ENCODE peak calls at places on chromosomes 6 and 20, in six cellular contexts. N is progenitor cell of endocrine pancreas; Z is CD8-positive, alpha-beta T cell; I is naive thymus-derived CD8-positive, alpha-beta T cell; A is kidney glomerular epithelial cell; F is AG04449. R is an unnamed sample.

GRCh38 chr6:42704251-42704936 is 18.0 kb downstream of the PRPH2 start:
- DNase-seq in N (no peak), Z (no peak), I (no peak), A (no peak), F (no peak), R (no peak)

GRCh38 chr6:105170066-105170465 is 9.7 kb downstream of the POPDC3 start:
- DNase-seq in N (no peak), Z (no peak), I (no peak), A (no peak), F (no peak), R (no peak)

GRCh38 chr6:67916389-67916788 is 718.7 kb upstream of the ADGRB3 start:
- DNase-seq in N (no peak), Z (no peak), I (no peak), A (no peak), F (no peak), R (no peak)

GRCh38 chr6:10882654-10883053 is 813 bp upstream of the GCM2 start:
- DNase-seq in N (no peak), Z (no peak), I (no peak), A (no peak), F (no peak), R (no peak)

GRCh38 chr6:159077123-159077522 is 32.3 kb upstream of the TAGAP start:
- DNase-seq in N (no peak), Z (peak; percentile 24), I (no peak), A (no peak), F (no peak), R (no peak)

GRCh38 chr6:99521557-99522286 is 6.5 kb upstream of the USP45 start:
- DNase-seq in N (no peak), Z (no peak), I (no peak), A (peak; percentile 90), F (no peak), R (no peak)

GRCh38 chr6:23587582-23587981 is 538.4 kb upstream of the NRSN1 start:
- DNase-seq in N (no peak), Z (no peak), I (no peak), A (no peak), F (no peak), R (no peak)

GRCh38 chr6:81480139-81480538 is 272.3 kb downstream of the TENT5A start:
- DNase-seq in N (no peak), Z (no peak), I (no peak), A (no peak), F (peak; percentile 23), R (peak; percentile 4)

GRCh38 chr20:48784273-48784641 is 43.5 kb downstream of the PREX1 start:
- DNase-seq in N (no peak), Z (no peak), I (no peak), A (no peak), F (no peak), R (no peak)

GRCh38 chr6:33289784-33290315 is 449 bp downstream of the PFDN6 start:
- DNase-seq in N (no peak), Z (no peak), I (no peak), A (no peak), F (no peak), R (no peak)

GRCh38 chr6:56652994-56653393 is 10.3 kb upstream of the DST start:
- DNase-seq in N (no peak), Z (no peak), I (no peak), A (peak; percentile 53), F (peak; percentile 21), R (no peak)

GRCh38 chr20:24241466-24241865 is 228.0 kb upstream of the SYNDIG1 start:
- DNase-seq in N (no peak), Z (no peak), I (no peak), A (no peak), F (no peak), R (no peak)

GRCh38 chr20:5177071-5177470 is 50.3 kb downstream of the CDS2 start:
- DNase-seq in N (no peak), Z (no peak), I (no peak), A (no peak), F (no peak), R (no peak)

GRCh38 chr20:62350098-62350628 is 16.9 kb downstream of the LAMA5 start:
- DNase-seq in N (no peak), Z (no peak), I (no peak), A (peak; percentile 58), F (no peak), R (no peak)

GRCh38 chr6:107716688-107717089 is 107.4 kb downstream of the SCML4 start:
- DNase-seq in N (no peak), Z (peak; percentile 53), I (peak; percentile 25), A (no peak), F (no peak), R (no peak)

GRCh38 chr6:47247227-47247797 is 62.4 kb downstream of the TNFRSF21 start:
- DNase-seq in N (no peak), Z (no peak), I (no peak), A (no peak), F (no peak), R (no peak)

GRCh38 chr20:11091496-11091895 is 417.7 kb upstream of the JAG1 start:
- DNase-seq in N (no peak), Z (no peak), I (no peak), A (no peak), F (no peak), R (no peak)

GRCh38 chr6:87965806-87966205 is 81.8 kb upstream of the SPACA1 start:
- DNase-seq in N (no peak), Z (no peak), I (no peak), A (no peak), F (no peak), R (no peak)

GRCh38 chr6:136249811-136250685 is at the start of gene MTFR2:
- DNase-seq in N (peak; percentile 88), Z (peak; percentile 86), I (peak; percentile 75), A (peak; percentile 99), F (peak; percentile 95), R (peak; percentile 93)

GRCh38 chr20:19565721-19566120 is 192.3 kb upstream of the RIN2 start:
- DNase-seq in N (no peak), Z (no peak), I (no peak), A (no peak), F (no peak), R (no peak)

GRCh38 chr6:116011520-116011919 is 49.2 kb downstream of the FRK start:
- DNase-seq in N (no peak), Z (no peak), I (no peak), A (no peak), F (no peak), R (no peak)

GRCh38 chr6:13404115-13404891 is 76.0 kb upstream of the TBC1D7 start:
- DNase-seq in N (no peak), Z (no peak), I (no peak), A (no peak), F (no peak), R (no peak)

GRCh38 chr6:118630928-118631327 is 20.5 kb downstream of the CEP85L start:
- DNase-seq in N (no peak), Z (no peak), I (no peak), A (no peak), F (no peak), R (no peak)

GRCh38 chr6:121522771-121523386 is 87.4 kb downstream of the GJA1 start:
- DNase-seq in N (no peak), Z (no peak), I (no peak), A (no peak), F (no peak), R (no peak)

GRCh38 chr6:34547921-34548644 is 8.0 kb downstream of the SPDEF start:
- DNase-seq in N (no peak), Z (no peak), I (no peak), A (no peak), F (no peak), R (no peak)

GRCh38 chr20:8331740-8332412 is 199.8 kb downstream of the PLCB1 start:
- DNase-seq in N (no peak), Z (no peak), I (no peak), A (peak; percentile 34), F (peak; percentile 42), R (peak; percentile 32)